ENCODE peak calls at places on chromosomes 3 and 15, in four cellular contexts. Q is RWPE1, Z is fibroblast of the aortic adventitia, P is nephron progenitor cell. U is an unnamed sample.

GRCh38 chr3:76438971-76439370 is 600.9 kb upstream of the ROBO2 start:
- DNase-seq in Z (no peak), P (no peak), Q (no peak), U (no peak)

GRCh38 chr3:134610455-134611385 is 40.1 kb downstream of the KY start:
- DNase-seq in Q (no peak), Z (no peak), P (no peak), U (no peak)

GRCh38 chr15:98347001-98347400 is 301.3 kb upstream of the IGF1R start:
- DNase-seq in Q (no peak), Z (no peak), P (no peak), U (no peak)

GRCh38 chr3:48222616-48223513 is at the start of gene CAMP:
- DNase-seq in Z (peak), Q (peak), P (no peak), U (no peak)

GRCh38 chr3:60363817-60364216 is 887.4 kb downstream of the FHIT start:
- DNase-seq in P (no peak), Z (no peak), Q (no peak), U (no peak)

GRCh38 chr3:65425880-65426279 is 612.8 kb downstream of the MAGI1 start:
- DNase-seq in Q (peak), P (no peak), Z (peak), U (no peak)

GRCh38 chr3:72152551-72153476 is 367.9 kb upstream of the PROK2 start:
- DNase-seq in P (no peak), Z (peak), Q (no peak), U (peak)

GRCh38 chr3:71087109-71088018 is 496.2 kb downstream of the FOXP1 start:
- DNase-seq in P (no peak), Z (no peak), Q (no peak), U (no peak)

GRCh38 chr3:41173926-41174702 is 25.2 kb upstream of the CTNNB1 start:
- DNase-seq in P (no peak), Q (no peak), Z (no peak), U (no peak)

GRCh38 chr3:12785096-12785495 is 11.4 kb upstream of the CAND2 start:
- DNase-seq in Q (no peak), P (no peak), Z (no peak), U (no peak)

GRCh38 chr3:197331131-197331530 is 32.7 kb upstream of the DLG1 start:
- DNase-seq in Z (no peak), Q (no peak), P (no peak), U (no peak)

GRCh38 chr3:11335056-11335608 is 62.9 kb downstream of the ATG7 start:
- DNase-seq in Z (peak), P (peak), Q (peak), U (peak)

GRCh38 chr15:75430259-75430658 is 21.2 kb downstream of the SIN3A start:
- DNase-seq in Q (no peak), P (no peak), Z (no peak), U (no peak)

GRCh38 chr15:82681371-82681770 is 28.3 kb downstream of the AP3B2 start:
- DNase-seq in Q (no peak), P (no peak), Z (no peak), U (no peak)

GRCh38 chr3:57041674-57042073 is 18.8 kb upstream of the SPATA12 start:
- DNase-seq in Z (no peak), P (no peak), Q (no peak), U (no peak)

GRCh38 chr15:71752604-71753289 is 57.6 kb upstream of the NR2E3 start:
- DNase-seq in Q (peak), Z (peak), P (peak), U (no peak)

GRCh38 chr15:99566157-99566900 is 545 bp downstream of the MEF2A start:
- DNase-seq in Z (no peak), Q (peak), P (peak), U (no peak)

GRCh38 chr3:133113526-133113925 is 75.3 kb downstream of the TMEM108 start:
- DNase-seq in P (no peak), Z (no peak), Q (no peak), U (no peak)

GRCh38 chr3:31431322-31431721 is 101.4 kb upstream of the STT3B start:
- DNase-seq in Z (no peak), Q (no peak), P (no peak), U (no peak)

GRCh38 chr15:69074011-69074842 is 59.7 kb downstream of the NOX5 start:
- DNase-seq in Z (peak), P (peak), Q (peak), U (no peak)

GRCh38 chr15:29888651-29889050 is 66.4 kb upstream of the TJP1 start:
- DNase-seq in P (peak), Q (no peak), Z (peak), U (no peak)

GRCh38 chr3:11709782-11710181 is 66.1 kb upstream of the VGLL4 start:
- DNase-seq in Z (no peak), P (no peak), Q (no peak), U (no peak)

GRCh38 chr3:160841455-160841854 is 85.4 kb downstream of the PPM1L start:
- DNase-seq in Q (no peak), Z (no peak), P (no peak), U (no peak)

GRCh38 chr3:134059680-134060560 is 30.2 kb upstream of the SLCO2A1 start:
- DNase-seq in P (no peak), Q (no peak), Z (peak), U (no peak)

GRCh38 chr3:150830094-150830681 is 67.2 kb upstream of the SIAH2 start:
- DNase-seq in Q (no peak), Z (peak), P (no peak), U (no peak)